ENCODE peak calls at places on chromosomes 7 and 10, in nine cellular contexts. C, P, K, R, Z, W, S, B and L are unnamed samples.

GRCh38 chr7:2138146-2138765 is 94.5 kb downstream of the MAD1L1 start:
- DNase-seq in P (peak; percentile 52), S (no peak), B (peak; percentile 30), C (no peak), K (no peak), Z (no peak), R (no peak), W (no peak), L (no peak)

GRCh38 chr7:37032258-37032601 is 307.9 kb upstream of the AOAH start:
- DNase-seq in P (no peak), R (no peak), K (no peak), S (no peak), C (no peak), W (no peak), B (no peak), Z (no peak), L (no peak)

GRCh38 chr7:114793155-114793849 is 128.6 kb upstream of the MDFIC start:
- DNase-seq in K (no peak), P (no peak), B (peak; percentile 13), R (no peak), W (no peak), Z (no peak), C (no peak), S (no peak), L (no peak)

GRCh38 chr7:43590862-43591550 is 8.1 kb downstream of the STK17A start:
- DNase-seq in W (no peak), S (no peak), K (no peak), B (no peak), P (no peak), R (no peak), Z (no peak), C (no peak), L (no peak)

GRCh38 chr7:83105948-83106347 is 56.7 kb downstream of the PCLO start:
- DNase-seq in Z (no peak), C (no peak), P (no peak), K (no peak), W (no peak), R (no peak), B (no peak), S (no peak), L (no peak)

GRCh38 chr7:46170792-46171191 is 249.7 kb upstream of the IGFBP3 start:
- DNase-seq in S (no peak), R (peak; percentile 13), K (no peak), W (no peak), P (no peak), B (no peak), C (no peak), Z (no peak), L (no peak)

GRCh38 chr10:628386-629045 is 61.0 kb downstream of the DIP2C start:
- DNase-seq in S (no peak), W (no peak), B (no peak), K (peak; percentile 59), C (no peak), Z (no peak), P (no peak), R (no peak), L (no peak)

GRCh38 chr10:86263907-86264306 is 102.7 kb downstream of the GRID1 start:
- DNase-seq in W (no peak), S (no peak), Z (no peak), B (no peak), C (no peak), P (no peak), R (no peak), K (no peak), L (peak; percentile 15)

GRCh38 chr7:15862016-15862780 is 175.7 kb upstream of the MEOX2 start:
- DNase-seq in K (no peak), B (no peak), P (no peak), R (no peak), Z (no peak), W (no peak), S (no peak), C (no peak), L (no peak)

GRCh38 chr7:83957333-83957732 is 237.3 kb downstream of the SEMA3A start:
- DNase-seq in W (no peak), C (no peak), P (no peak), Z (no peak), B (no peak), R (peak; percentile 7), K (no peak), S (no peak), L (no peak)

GRCh38 chr10:75018873-75019272 is 92.6 kb upstream of the SAMD8 start:
- DNase-seq in W (no peak), C (no peak), Z (no peak), K (no peak), R (no peak), S (no peak), P (no peak), B (no peak), L (no peak)

GRCh38 chr10:95818010-95818409 is 62.0 kb downstream of the ENTPD1 start:
- DNase-seq in S (no peak), R (no peak), C (no peak), P (no peak), Z (no peak), K (no peak), W (no peak), B (no peak), L (no peak)
- TF ChIP-seq CTCF in S (no peak), R (no peak), C (no peak), P (no peak), Z (no peak), K (no peak), W (no peak), B (no peak), L (no peak)

GRCh38 chr7:151744656-151745055 is 132.3 kb downstream of the PRKAG2 start:
- DNase-seq in W (no peak), S (no peak), Z (no peak), P (no peak), K (no peak), R (no peak), C (no peak), B (no peak), L (no peak)
- H3K4me3 ChIP-seq in W (no peak overlapping the region), S (no peak overlapping the region), Z (no peak overlapping the region), P (peak overlapping the region; percentile 21), K (no peak overlapping the region), R (no peak overlapping the region), C (no peak overlapping the region), B (no peak overlapping the region), L (no peak overlapping the region)

GRCh38 chr7:25829663-25830062 is 322.3 kb upstream of the NFE2L3 start:
- DNase-seq in P (no peak), R (no peak), K (no peak), S (no peak), W (no peak), B (no peak), Z (no peak), C (no peak), L (no peak)
- TF ChIP-seq POLR2A in P (no peak), R (no peak), K (no peak), S (no peak), W (no peak), B (no peak), Z (no peak), C (no peak), L (no peak)

GRCh38 chr10:88693392-88694020 is 12.5 kb upstream of the LIPK start:
- DNase-seq in W (no peak), C (no peak), P (no peak), K (no peak), S (no peak), R (no peak), B (peak; percentile 30), Z (no peak), L (no peak)
- TF ChIP-seq CTCF in W (no peak), C (no peak), P (no peak), K (peak; percentile 44), S (no peak), R (peak; percentile 13), B (no peak), Z (no peak), L (no peak)

GRCh38 chr10:21518629-21519321 is 6.7 kb downstream of the SKIDA1 start:
- DNase-seq in K (peak; percentile 55), Z (no peak), B (peak; percentile 61), C (no peak), W (no peak), P (no peak), S (no peak), R (peak; percentile 56), L (peak; percentile 75)
- H3K4me3 ChIP-seq in K (peak overlapping the region; percentile 58), Z (peak overlapping the region; percentile 76), B (peak overlapping the region; percentile 40), C (peak overlapping the region; percentile 54), W (peak overlapping the region; percentile 49), P (peak overlapping the region; percentile 63), S (peak overlapping the region; percentile 55), R (peak overlapping the region; percentile 95), L (peak overlapping the region; percentile 15)

DNA sequence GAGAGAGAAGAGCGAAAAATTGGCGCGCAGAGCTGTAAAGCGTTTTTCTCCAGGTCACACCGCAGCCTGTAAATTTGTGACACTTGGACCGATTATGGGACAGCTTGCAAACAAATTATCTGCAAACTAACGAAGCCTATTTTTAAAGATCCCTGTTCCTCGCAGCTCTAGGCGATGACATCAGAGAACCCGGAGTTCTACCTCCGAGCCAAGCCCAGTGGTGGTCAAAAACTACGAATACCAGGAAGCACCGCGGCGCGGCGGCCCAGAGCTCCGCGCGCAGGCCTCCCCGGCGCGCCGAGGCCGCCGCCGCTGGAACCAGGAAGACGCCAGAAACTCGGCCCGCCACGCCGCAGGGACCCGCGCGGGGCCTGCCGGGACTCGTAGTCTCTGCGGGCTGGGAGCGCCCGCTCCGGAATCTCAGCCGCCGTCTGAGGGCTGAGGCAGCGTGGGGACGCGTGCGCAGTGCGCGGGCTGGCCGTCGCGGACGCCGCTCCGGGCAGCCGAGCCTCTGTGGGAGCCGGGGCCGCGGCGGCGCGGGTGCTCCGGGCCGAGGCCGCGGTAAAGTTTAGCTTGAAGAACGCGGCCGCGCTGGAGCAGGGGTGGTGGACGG is at the start of gene PLEKHA1:
- DNase-seq in W (peak; percentile 80), P (peak; percentile 87), Z (peak; percentile 96), K (peak; percentile 97), R (peak; percentile 91), C (peak; percentile 92), B (peak; percentile 96), S (peak; percentile 91), L (peak; percentile 98)
- TF ChIP-seq POLR2A in W (peak; percentile 88), P (peak; percentile 64), Z (no peak), K (peak; percentile 88), R (no peak), C (no peak), B (peak; percentile 56), S (no peak), L (no peak)

DNA sequence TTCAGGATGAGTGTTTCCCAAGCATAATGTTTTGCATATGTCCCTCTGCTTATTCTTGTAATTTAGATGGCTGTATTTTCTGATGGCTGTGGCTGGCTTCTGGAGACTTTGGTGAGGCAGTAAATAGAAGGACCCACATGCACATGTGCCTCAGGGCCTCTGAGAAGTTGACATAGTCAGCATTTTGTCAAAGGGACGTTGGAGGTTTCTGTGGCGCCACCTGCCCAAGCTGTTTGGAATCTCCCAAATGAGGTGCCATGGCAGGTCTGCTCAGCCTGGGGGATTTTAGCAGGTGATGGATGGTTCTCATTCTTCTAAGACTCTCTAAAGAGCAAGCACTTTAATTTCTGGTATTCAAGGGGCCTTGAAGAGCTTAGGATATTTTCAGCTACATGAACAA is 29.8 kb downstream of the C10orf120 start:
- DNase-seq in P (no peak), C (no peak), W (no peak), R (no peak), K (no peak), Z (no peak), B (no peak), S (no peak), L (no peak)
- TF ChIP-seq CTCF in P (no peak), C (no peak), W (no peak), R (no peak), K (no peak), Z (no peak), B (no peak), S (no peak), L (no peak)